ENCODE peak calls at places on chromosomes 7 and 10, in five cellular contexts. A is endodermal cell, C is fibroblast of lung, S is Panc1, M is OCI-LY7. P is an unnamed sample. For H3K36me3, the result is how much of the 10 kb centered on the place peaks cover.

GRCh38 chr10:65931291-65932080 is 994.4 kb upstream of the LRRTM3 start:
- DNase-seq in A (no peak), C (no peak), S (no peak), M (no peak), P (no peak)

GRCh38 chr7:713488-714230 is 12.8 kb upstream of the DNAAF5 start:
- DNase-seq in A (no peak), C (no peak), S (no peak), M (no peak), P (no peak)

GRCh38 chr10:20598590-20598989 is 298.5 kb downstream of the NEBL start:
- DNase-seq in A (peak), C (peak), S (no peak), M (no peak), P (no peak)

GRCh38 chr10:118045842-118046490 is 775 bp downstream of the RAB11FIP2 start:
- DNase-seq in A (no peak), C (peak), S (peak), M (peak), P (peak)

GRCh38 chr10:125021686-125022374 is 79.9 kb downstream of the ZRANB1 start:
- DNase-seq in A (no peak), C (no peak), S (no peak), M (no peak), P (no peak)

GRCh38 chr10:13158401-13158800 is 3.0 kb upstream of the MCM10 start:
- DNase-seq in A (no peak), C (no peak), S (no peak), M (no peak), P (no peak)

GRCh38 chr7:25117226-25118047 is 7.6 kb downstream of the CYCS start:
- DNase-seq in A (no peak), C (no peak), S (no peak), M (peak), P (no peak)

GRCh38 chr7:84271550-84271949 is 77.0 kb upstream of the SEMA3A start:
- DNase-seq in A (no peak), C (no peak), S (no peak), M (no peak), P (no peak)

GRCh38 chr7:132491546-132491945 is 84.7 kb downstream of the PLXNA4 start:
- DNase-seq in A (no peak), C (no peak), S (no peak), M (no peak), P (no peak)

GRCh38 chr7:73652541-73652949 is 15.1 kb upstream of the VPS37D start:
- DNase-seq in A (peak), C (no peak), S (no peak), M (no peak), P (no peak)

GRCh38 chr7:20892776-20893175 is 106.1 kb upstream of the SP8 start:
- DNase-seq in A (no peak), C (no peak), S (no peak), M (no peak), P (no peak)

GRCh38 chr10:26556756-26557640 is 118.9 kb downstream of the APBB1IP start:
- DNase-seq in A (peak), C (peak), S (peak), M (peak), P (peak)

GRCh38 chr7:123711832-123712293 is 36.9 kb downstream of the WASL start:
- DNase-seq in A (no peak), C (peak), S (no peak), M (no peak), P (no peak)

GRCh38 chr7:24403557-24403956 is 119.6 kb downstream of the NPY start:
- DNase-seq in A (no peak), C (no peak), S (no peak), M (no peak), P (no peak)

GRCh38 chr7:28078036-28078901 is 102.3 kb downstream of the JAZF1 start:
- DNase-seq in A (no peak), C (peak), S (no peak), M (peak), P (peak)

GRCh38 chr7:51927738-51928137 is 611.1 kb upstream of the COBL start:
- DNase-seq in A (peak), C (no peak), S (no peak), M (no peak), P (no peak)

GRCh38 chr10:6612371-6612770 is 32.3 kb upstream of the PRKCQ start:
- DNase-seq in A (no peak), C (no peak), S (no peak), M (no peak), P (no peak)

GRCh38 chr10:88408111-88408510 is 175.0 kb downstream of the RNLS start:
- DNase-seq in A (no peak), C (no peak), S (no peak), M (no peak), P (no peak)

GRCh38 chr7:25854608-25855497 is 297.1 kb upstream of the NFE2L3 start:
- DNase-seq in A (peak), C (peak), S (no peak), M (peak), P (peak)

GRCh38 chr10:60816624-60817023 is 38.3 kb downstream of the CDK1 start:
- DNase-seq in A (peak), C (peak), S (peak), M (peak), P (peak)

GRCh38 chr10:35025916-35026315 is 64.2 kb downstream of the CUL2 start:
- DNase-seq in A (no peak), C (peak), S (no peak), M (no peak), P (no peak)

GRCh38 chr10:124106241-124106905 is 13.0 kb upstream of the CHST15 start:
- DNase-seq in A (no peak), C (peak), S (no peak), M (peak), P (no peak)

GRCh38 chr7:17033245-17033644 is 151.5 kb upstream of the AGR3 start:
- DNase-seq in A (no peak), C (no peak), S (no peak), M (no peak), P (peak)

GRCh38 chr10:101273736-101274135 is 44.5 kb upstream of the LBX1 start:
- DNase-seq in A (no peak), C (no peak), S (no peak), M (no peak), P (no peak)

GRCh38 chr7:146172112-146172511 is 55.5 kb downstream of the CNTNAP2 start:
- DNase-seq in A (no peak), C (no peak), S (no peak), M (peak), P (no peak)

GRCh38 chr7:146176790-146177189 is 60.2 kb downstream of the CNTNAP2 start:
- DNase-seq in A (no peak), C (no peak), S (no peak), M (no peak), P (no peak)

GRCh38 chr7:146175716-146176115 is 59.1 kb downstream of the CNTNAP2 start:
- DNase-seq in A (no peak), C (no peak), S (no peak), M (no peak), P (no peak)
- TF ChIP-seq CTCF in A (peak), C (no peak), S (no peak), M (peak), P (no peak)

DNA sequence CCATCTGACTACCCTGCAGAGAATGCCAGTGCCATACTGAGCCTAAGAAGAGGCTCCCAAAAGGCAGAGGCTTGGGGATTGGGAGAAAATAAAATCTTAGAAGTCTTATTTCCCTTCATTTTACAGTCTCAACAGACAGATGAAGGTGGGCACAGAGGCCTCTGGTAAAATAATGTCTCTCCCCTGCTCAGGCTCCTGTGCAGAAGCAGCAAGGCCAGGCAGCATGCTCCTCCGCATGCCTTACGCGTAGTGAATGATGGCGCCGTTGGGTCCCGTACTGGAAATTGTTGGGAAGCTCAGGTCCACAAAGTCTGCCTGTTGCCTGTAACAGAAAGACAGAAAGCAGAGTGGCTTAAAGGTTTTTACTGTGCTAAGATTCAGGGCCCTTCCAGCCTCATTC is 45.8 kb downstream of the XPNPEP1 start:
- DNase-seq in A (peak), C (no peak), S (no peak), M (no peak), P (no peak)
- H3K36me3 ChIP-seq in A (half or more), C (under half), S (under half), M (half or more), P (under half)

GRCh38 chr10:104323085-104323484 is 15.2 kb downstream of the ITPRIP start:
- DNase-seq in A (peak), C (no peak), S (no peak), M (no peak), P (no peak)

GRCh38 chr10:104322416-104322782 is 15.9 kb downstream of the ITPRIP start:
- DNase-seq in A (peak), C (no peak), S (no peak), M (peak), P (no peak)

GRCh38 chr10:104318810-104319684 is 19.2 kb downstream of the ITPRIP start:
- DNase-seq in A (no peak), C (no peak), S (no peak), M (no peak), P (no peak)

GRCh38 chr10:104321716-104322415 is 16.4 kb downstream of the ITPRIP start:
- DNase-seq in A (no peak), C (peak), S (no peak), M (peak), P (no peak)

DNA sequence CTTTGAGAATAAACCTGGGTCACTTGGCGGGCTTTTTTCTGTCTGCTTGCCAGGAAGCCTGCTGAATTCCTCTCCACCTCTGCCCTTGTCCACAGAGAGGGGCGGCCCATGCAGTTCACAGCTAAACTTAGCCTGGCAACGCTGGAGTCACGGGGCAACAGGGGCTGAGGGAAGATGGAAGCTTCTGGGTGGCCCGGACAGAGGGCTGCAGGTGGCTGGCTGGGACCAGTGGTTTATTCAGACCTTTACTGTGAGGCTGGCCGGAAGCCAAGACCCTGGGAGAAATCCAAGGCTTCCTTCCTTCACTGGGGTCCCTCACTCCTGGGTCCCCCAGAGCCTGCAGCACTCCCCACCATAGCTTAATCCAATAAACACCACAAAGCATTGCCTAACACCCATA is 17.0 kb downstream of the ITPRIP start:
- DNase-seq in A (no peak), C (no peak), S (no peak), M (no peak), P (no peak)
- H3K4me3 ChIP-seq in A (no peak), C (no peak), S (no peak), M (no peak), P (no peak)

DNA sequence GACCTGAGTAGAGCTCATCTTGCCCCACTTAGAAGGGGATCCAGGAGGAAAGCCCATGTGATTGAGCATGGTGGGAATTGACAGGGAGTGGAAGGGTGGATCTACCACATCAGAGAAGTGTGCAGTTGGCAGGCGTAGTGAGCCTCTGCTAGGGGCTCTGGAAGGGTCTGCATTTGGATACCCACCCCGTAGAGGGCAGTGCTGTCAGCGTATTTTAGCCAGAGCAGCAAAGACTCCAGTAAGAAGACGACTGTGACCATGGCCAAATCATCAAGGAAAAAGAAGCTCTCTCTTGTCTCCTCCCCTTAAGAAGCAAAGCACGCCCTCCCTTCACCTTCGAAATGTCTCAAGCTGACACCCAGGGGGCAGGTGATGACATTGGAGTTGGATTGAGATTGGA is 68.8 kb upstream of the INHBA start:
- DNase-seq in A (peak), C (no peak), S (no peak), M (no peak), P (no peak)
- TF ChIP-seq CTCF in A (peak), C (no peak), S (no peak), M (no peak), P (no peak)

GRCh38 chr10:132752961-132753360 is 33.0 kb downstream of the NKX6-2 start:
- DNase-seq in A (no peak), C (no peak), S (no peak), M (no peak), P (no peak)

GRCh38 chr10:132752378-132752777 is 33.6 kb downstream of the NKX6-2 start:
- DNase-seq in A (no peak), C (no peak), S (no peak), M (no peak), P (peak)

GRCh38 chr10:132753596-132753995 is 32.4 kb downstream of the NKX6-2 start:
- DNase-seq in A (no peak), C (no peak), S (no peak), M (no peak), P (no peak)

GRCh38 chr10:132755166-132755711 is 30.7 kb downstream of the NKX6-2 start:
- DNase-seq in A (no peak), C (no peak), S (no peak), M (no peak), P (no peak)

DNA sequence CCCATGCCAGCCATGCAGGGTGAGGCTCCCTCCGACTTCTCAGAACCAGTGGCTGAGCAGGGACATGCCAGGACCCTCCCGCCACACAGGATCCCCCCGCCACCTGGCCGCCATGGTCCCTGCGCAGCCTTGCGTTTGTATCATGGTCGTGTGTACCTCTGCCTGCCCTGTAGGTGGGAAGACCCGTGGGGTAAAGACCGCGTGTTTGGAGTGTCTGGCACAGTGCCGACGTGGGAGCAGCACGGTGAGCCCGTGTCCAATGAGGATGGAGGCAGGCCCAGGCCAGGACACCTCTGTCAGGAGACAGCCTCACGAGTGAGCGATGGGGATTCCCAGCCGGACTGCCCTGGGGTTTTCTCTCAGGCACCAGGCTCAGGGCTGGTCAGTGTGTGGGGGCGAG is 31.9 kb downstream of the NKX6-2 start:
- DNase-seq in A (no peak), C (no peak), S (no peak), M (no peak), P (no peak)
- H3K36me3 ChIP-seq in A (under half), C (under half), S (under half), M (under half), P (under half)

GRCh38 chr10:98373260-98373659 is 41.7 kb downstream of the PYROXD2 start:
- DNase-seq in A (no peak), C (no peak), S (no peak), M (no peak), P (no peak)

GRCh38 chr10:98373691-98374090 is 41.3 kb downstream of the PYROXD2 start:
- DNase-seq in A (no peak), C (no peak), S (no peak), M (no peak), P (no peak)

GRCh38 chr10:98376485-98376884 is 38.5 kb downstream of the PYROXD2 start:
- DNase-seq in A (no peak), C (peak), S (no peak), M (no peak), P (no peak)

GRCh38 chr10:98377001-98377400 is 38.0 kb downstream of the PYROXD2 start:
- DNase-seq in A (no peak), C (peak), S (no peak), M (no peak), P (no peak)

DNA sequence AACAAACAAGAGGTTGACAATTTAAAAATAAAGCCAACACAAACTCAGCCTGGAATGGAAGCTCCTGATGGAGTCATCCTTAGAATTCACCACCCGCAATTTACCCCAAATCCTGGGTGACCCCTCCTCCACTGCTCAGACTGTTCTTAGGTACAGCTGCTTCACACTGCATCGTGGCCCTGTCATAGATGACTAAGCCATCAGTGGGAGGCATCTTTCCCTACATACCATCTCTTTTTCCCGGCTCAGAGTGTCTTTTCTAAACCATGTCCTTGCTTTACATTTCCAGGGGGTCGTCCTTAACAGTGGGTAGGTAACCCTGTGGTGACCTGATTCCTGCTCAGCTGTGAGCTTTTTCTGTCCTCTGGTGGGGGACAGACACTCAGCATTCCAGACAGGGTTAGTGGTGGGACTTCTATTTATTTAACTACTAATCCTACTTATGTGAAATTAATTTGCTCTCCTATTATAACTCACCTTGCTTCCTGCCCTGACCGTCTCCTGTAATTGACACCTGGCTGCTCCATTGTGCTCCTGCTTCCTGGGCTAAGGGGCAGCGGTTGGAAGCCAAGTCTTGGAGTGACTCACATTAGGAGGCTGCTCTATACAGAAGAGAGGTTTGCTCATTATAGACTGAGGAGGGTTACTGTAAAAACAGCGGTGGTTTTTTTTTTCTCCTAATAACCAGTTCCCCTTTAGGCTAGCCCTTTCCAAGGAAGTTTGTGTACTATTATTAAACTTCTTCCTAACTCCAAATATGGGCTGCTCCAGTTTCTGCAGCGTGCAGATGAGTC is 40.6 kb downstream of the PYROXD2 start:
- DNase-seq in A (peak), C (peak), S (no peak), M (no peak), P (no peak)
- H3K4me3 ChIP-seq in A (no peak), C (no peak), S (no peak), M (no peak), P (no peak)